ENCODE peak calls at places on chromosomes 5 and 9, in seven cellular contexts. D is stomach, W is transverse colon, V is GM12878, P is HepG2, Q is suprapubic skin, Z is H1. F is an unnamed sample.
A peak's percentile ranks its signal among the peaks of the same experiment; 100 is the strongest.

GRCh38 chr5:18744441-18744840 is 1110.2 kb downstream of the TAF11L14 start:
- DNase-seq in Z (no peak), P (no peak), W (no peak), D (no peak), Q (no peak), V (no peak), F (no peak)

GRCh38 chr9:74512416-74512815 is 15.3 kb downstream of the RORB start:
- DNase-seq in P (no peak), W (no peak), Z (no peak), Q (no peak), V (no peak), D (no peak), F (no peak)

GRCh38 chr5:165457854-165458481 is 1952.5 kb downstream of the MAT2B start:
- DNase-seq in W (no peak), Q (no peak), Z (peak; percentile 9), P (no peak), D (no peak), V (no peak), F (no peak)

GRCh38 chr9:76044420-76044819 is 153.9 kb downstream of the PCSK5 start:
- DNase-seq in D (no peak), Z (no peak), V (no peak), W (no peak), Q (no peak), P (no peak), F (no peak)

GRCh38 chr9:82911997-82912396 is 150.9 kb downstream of the RASEF start:
- DNase-seq in Z (no peak), Q (no peak), P (no peak), W (no peak), D (no peak), V (no peak), F (no peak)

GRCh38 chr5:165574140-165574539 is 2068.7 kb downstream of the MAT2B start:
- DNase-seq in P (no peak), Z (no peak), D (no peak), W (no peak), V (no peak), Q (no peak), F (no peak)

GRCh38 chr9:33124716-33125378 is 42.3 kb downstream of the B4GALT1 start:
- DNase-seq in W (no peak), D (no peak), P (no peak), V (no peak), Q (no peak), Z (no peak), F (no peak)

GRCh38 chr5:98301567-98301966 is 471.9 kb upstream of the RGMB start:
- DNase-seq in W (no peak), Q (no peak), Z (no peak), V (no peak), P (no peak), D (no peak), F (no peak)

GRCh38 chr9:121398374-121398773 is 28.3 kb upstream of the STOM start:
- DNase-seq in D (no peak), Q (no peak), W (no peak), Z (no peak), V (no peak), P (peak; percentile 5), F (no peak)

GRCh38 chr5:98309785-98310566 is 463.5 kb upstream of the RGMB start:
- DNase-seq in Q (no peak), P (peak; percentile 13), Z (peak; percentile 43), V (peak; percentile 30), W (no peak), D (no peak), F (no peak)

GRCh38 chr9:116027096-116027495 is 126.5 kb upstream of the PAPPA start:
- DNase-seq in Z (no peak), P (no peak), W (no peak), Q (no peak), V (no peak), D (no peak), F (no peak)

GRCh38 chr5:14217587-14217986 is 74.4 kb downstream of the TRIO start:
- DNase-seq in P (no peak), W (no peak), Q (no peak), V (no peak), Z (no peak), D (no peak), F (peak; percentile 59)

GRCh38 chr5:150124596-150124995 is 31.0 kb downstream of the PDGFRB start:
- DNase-seq in D (no peak), Q (no peak), P (no peak), W (no peak), Z (no peak), V (no peak), F (no peak)

GRCh38 chr9:98445576-98445975 is 190.1 kb upstream of the TBC1D2 start:
- DNase-seq in Z (no peak), D (no peak), P (no peak), V (no peak), Q (no peak), W (no peak), F (no peak)

GRCh38 chr9:115208503-115208902 is 90.5 kb upstream of the TNC start:
- DNase-seq in Q (no peak), P (no peak), D (no peak), Z (no peak), V (no peak), W (no peak), F (no peak)

DNA sequence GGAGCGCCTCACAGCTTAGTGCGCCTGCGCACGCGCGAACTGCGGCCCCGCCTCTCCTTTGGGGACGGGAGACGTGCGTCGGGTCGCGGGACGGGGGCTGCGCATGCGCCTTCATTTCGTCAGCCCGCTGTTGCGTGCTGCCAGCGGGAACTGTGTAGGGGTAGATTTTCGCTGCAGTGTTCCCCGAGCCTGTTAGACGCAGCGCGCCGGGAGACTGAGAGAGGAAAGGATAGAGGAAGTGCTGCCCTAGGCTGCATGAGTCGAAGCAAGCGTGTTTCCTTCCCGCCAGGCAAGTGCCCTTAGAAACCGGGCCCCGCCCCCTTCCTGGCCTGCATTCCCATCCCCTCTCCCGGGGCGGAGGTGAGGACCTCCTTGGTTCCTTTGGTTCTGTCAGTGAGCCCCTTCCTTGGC is 12.3 kb downstream of the ITGA1 start:
- DNase-seq in Q (peak; percentile 95), D (peak; percentile 96), P (peak; percentile 86), Z (peak; percentile 83), V (peak; percentile 83), W (peak; percentile 96), F (peak; percentile 95)
- TF ChIP-seq EP300 in Q (no peak), D (no peak), P (no peak), Z (no peak), V (no peak), W (no peak), F (no peak)

GRCh38 chr5:177403826-177404640 is 3.6 kb upstream of the PFN3 start:
- DNase-seq in W (peak; percentile 92), P (no peak), V (no peak), Q (peak; percentile 90), Z (no peak), D (peak; percentile 91), F (peak; percentile 95)
- TF ChIP-seq POLR2AphosphoS5 in W (peak; percentile 14), P (no peak), V (no peak), Q (no peak), Z (no peak), D (peak; percentile 75), F (peak; percentile 64)

DNA sequence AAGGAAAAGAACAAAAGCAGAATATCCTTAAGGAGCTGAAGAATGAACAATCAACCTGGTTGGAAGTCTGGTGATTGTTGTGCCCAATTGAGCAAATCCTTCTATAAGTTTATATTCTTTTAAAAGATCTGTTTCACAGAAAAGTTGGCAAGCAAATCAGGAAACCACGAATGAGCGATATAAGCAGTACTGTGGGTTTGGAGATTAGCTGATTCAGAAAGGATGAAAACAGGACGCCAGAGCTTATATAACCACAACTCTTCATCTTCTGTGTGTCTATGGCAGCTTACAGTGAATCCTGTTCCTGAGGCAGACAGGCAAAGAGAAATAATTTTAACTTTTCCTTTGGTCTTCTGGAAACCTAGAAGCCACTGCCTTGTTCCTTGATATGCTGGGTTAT is 61.7 kb downstream of the SLC38A9 start:
- DNase-seq in Z (no peak), W (no peak), D (no peak), V (no peak), Q (no peak), P (no peak), F (no peak)
- TF ChIP-seq EP300 in Z (no peak), W (no peak), D (no peak), V (no peak), Q (no peak), P (no peak), F (no peak)

GRCh38 chr9:2017459-2018161 is 2.5 kb downstream of the SMARCA2 start:
- DNase-seq in V (no peak), D (peak; percentile 80), Z (no peak), Q (peak; percentile 91), W (peak; percentile 81), P (peak; percentile 20), F (peak; percentile 95)
- TF ChIP-seq POLR2AphosphoS5 in V (peak; percentile 68), D (peak; percentile 84), Z (no peak), Q (no peak), W (peak; percentile 83), P (no peak), F (peak; percentile 78)

GRCh38 chr5:167311340-167311739 is 980.1 kb upstream of the WWC1 start:
- DNase-seq in V (no peak), Z (no peak), Q (no peak), P (no peak), W (no peak), D (no peak), F (no peak)
- TF ChIP-seq EP300 in V (no peak), Z (no peak), Q (no peak), P (no peak), W (no peak), D (no peak), F (no peak)

GRCh38 chr5:181234116-181234454 is 9.6 kb downstream of the RACK1 start:
- DNase-seq in V (no peak), Q (no peak), D (no peak), W (no peak), Z (no peak), P (no peak), F (peak; percentile 73)
- TF ChIP-seq POLR2AphosphoS5 in V (no peak), Q (no peak), D (no peak), W (no peak), Z (no peak), P (no peak), F (no peak)

GRCh38 chr9:112747094-112747493 is 3.5 kb upstream of the SNX30 start:
- DNase-seq in P (peak; percentile 93), V (no peak), D (no peak), Z (no peak), W (no peak), Q (no peak), F (no peak)

GRCh38 chr9:112748041-112748440 is 2.5 kb upstream of the SNX30 start:
- DNase-seq in D (no peak), Q (no peak), W (no peak), V (no peak), Z (no peak), P (no peak), F (no peak)

GRCh38 chr9:112743216-112743835 is 7.2 kb upstream of the SNX30 start:
- DNase-seq in Z (no peak), Q (no peak), P (no peak), W (no peak), V (no peak), D (no peak), F (no peak)

GRCh38 chr9:112744177-112744576 is 6.4 kb upstream of the SNX30 start:
- DNase-seq in W (no peak), D (no peak), Q (no peak), P (no peak), V (no peak), Z (no peak), F (no peak)
- TF ChIP-seq EP300 in W (no peak), D (no peak), Q (no peak), P (no peak), V (no peak), Z (no peak), F (no peak)

GRCh38 chr5:175809531-175810121 is 61.8 kb upstream of the CPLX2 start:
- DNase-seq in Q (no peak), D (no peak), P (peak; percentile 47), Z (no peak), V (no peak), W (no peak), F (no peak)
- TF ChIP-seq POLR2AphosphoS5 in Q (no peak), D (no peak), P (no peak), Z (no peak), V (no peak), W (no peak), F (no peak)

GRCh38 chr5:41716382-41716781 is 153.8 kb downstream of the OXCT1 start:
- DNase-seq in D (no peak), Q (no peak), P (no peak), Z (no peak), V (no peak), W (no peak), F (no peak)
- TF ChIP-seq EP300 in D (no peak), Q (no peak), P (no peak), Z (no peak), V (no peak), W (no peak), F (no peak)

F was measured in upper lobe of left lung.